ENCODE peak calls at places on chromosome 5, in ten cellular contexts. G is IMR-90, A is RCC 7860, W is GM18507, O is psoas muscle, B is lower lobe of right lung, K is WERI-Rb-1, X is endothelial cell of umbilical vein, T is NCI-H1694 treated with DMSO at 0.1 percent for 48 hours, U is posterior vena cava. C is an unnamed sample.

GRCh38 chr5:1203311-1203967 is 2.0 kb downstream of the SLC6A19 start:
- DNase-seq in U (no peak), K (no peak), X (no peak), A (no peak), T (no peak), B (peak; percentile 40), G (no peak), O (peak; percentile 14), W (no peak), C (no peak)

GRCh38 chr5:107935641-107936040 is 264.9 kb upstream of the EFNA5 start:
- DNase-seq in O (no peak), A (no peak), G (no peak), T (no peak), B (no peak), U (no peak), W (no peak), X (no peak), K (no peak), C (no peak)

GRCh38 chr5:147530801-147531389 is 21.0 kb upstream of the DPYSL3 start:
- DNase-seq in X (peak; percentile 85), U (no peak), B (no peak), O (no peak), A (peak; percentile 82), K (no peak), G (peak; percentile 94), T (no peak), W (no peak), C (peak; percentile 93)

GRCh38 chr5:42338136-42338535 is 85.1 kb upstream of the GHR start:
- DNase-seq in X (no peak), A (no peak), B (no peak), O (no peak), U (no peak), T (no peak), K (no peak), G (no peak), W (no peak), C (no peak)

GRCh38 chr5:2663489-2663888 is 88.0 kb downstream of the IRX2 start:
- DNase-seq in B (no peak), X (no peak), O (no peak), K (no peak), U (no peak), G (no peak), T (no peak), W (no peak), A (no peak), C (no peak)

GRCh38 chr5:172696171-172696849 is 55.2 kb downstream of the NEURL1B start:
- DNase-seq in O (peak; percentile 65), G (no peak), B (no peak), W (no peak), X (no peak), A (no peak), U (peak; percentile 88), T (no peak), K (no peak), C (no peak)

GRCh38 chr5:51201024-51201423 is 182.2 kb upstream of the ISL1 start:
- DNase-seq in A (no peak), T (peak; percentile 71), B (no peak), U (no peak), G (no peak), W (no peak), O (no peak), X (no peak), K (no peak), C (no peak)

GRCh38 chr5:51326844-51327243 is 56.4 kb upstream of the ISL1 start:
- DNase-seq in G (no peak), A (no peak), T (no peak), B (no peak), K (no peak), O (no peak), W (no peak), U (no peak), X (no peak), C (no peak)

GRCh38 chr5:2904399-2904798 is 152.9 kb upstream of the IRX2 start:
- DNase-seq in O (no peak), B (no peak), T (no peak), W (no peak), X (no peak), A (no peak), U (peak; percentile 44), G (no peak), K (no peak), C (no peak)

GRCh38 chr5:140341591-140341990 is 4.8 kb downstream of the HBEGF start:
- DNase-seq in G (no peak), W (no peak), B (no peak), K (no peak), U (peak; percentile 82), T (no peak), X (no peak), O (peak; percentile 58), A (no peak), C (no peak)

GRCh38 chr5:139137703-139138102 is 60.5 kb downstream of the SIL1 start:
- DNase-seq in W (no peak), U (no peak), T (peak; percentile 65), A (no peak), X (peak; percentile 51), O (peak; percentile 30), K (peak; percentile 63), B (no peak), G (peak; percentile 26), C (peak; percentile 70)

GRCh38 chr5:69528015-69528414 is 32.0 kb upstream of the GTF2H2C start:
- DNase-seq in W (no peak), G (no peak), X (no peak), U (no peak), O (no peak), K (no peak), T (no peak), A (no peak), B (no peak), C (no peak)

GRCh38 chr5:36323926-36324781 is 22.5 kb upstream of the RANBP3L start:
- DNase-seq in K (no peak), T (no peak), G (no peak), B (peak; percentile 44), X (no peak), A (no peak), U (no peak), O (no peak), W (no peak), C (no peak)

GRCh38 chr5:124156408-124157027 is 589.9 kb downstream of the ZNF608 start:
- DNase-seq in A (no peak), B (no peak), O (no peak), X (peak; percentile 60), W (no peak), G (peak; percentile 45), K (no peak), U (no peak), T (no peak), C (no peak)

GRCh38 chr5:15794117-15794985 is 294.4 kb downstream of the FBXL7 start:
- DNase-seq in U (no peak), T (peak; percentile 63), A (peak; percentile 23), X (peak; percentile 74), G (peak; percentile 24), O (no peak), B (no peak), W (no peak), K (no peak), C (peak; percentile 76)

GRCh38 chr5:57171818-57172465 is 1.9 kb upstream of the GPBP1 start:
- DNase-seq in O (no peak), T (no peak), G (peak; percentile 54), W (no peak), X (no peak), U (no peak), A (peak; percentile 16), K (no peak), B (no peak), C (no peak)